ENCODE peak calls at places on chromosomes 16 and 17, in ten cellular contexts. O, F, Q, X, G, M, W, K, T and J are unnamed samples.

GRCh38 chr17:36808181-36808661 is 129.1 kb upstream of the LHX1 start:
- DNase-seq in O (peak; percentile 33), F (peak; percentile 18), Q (no peak), X (no peak), G (peak; percentile 68), M (no peak), W (peak; percentile 36), K (peak; percentile 2), T (no peak), J (no peak)

GRCh38 chr16:48511071-48511540 is 98.9 kb downstream of the N4BP1 start:
- DNase-seq in O (no peak), F (peak; percentile 100), Q (no peak), X (no peak), G (no peak), M (peak; percentile 74), W (no peak), K (peak; percentile 87), T (peak; percentile 61), J (no peak)

GRCh38 chr17:38464723-38465419 is 36.6 kb downstream of the ARHGAP23 start:
- DNase-seq in O (no peak), F (peak; percentile 87), Q (peak; percentile 91), X (peak; percentile 70), G (no peak), M (no peak), W (peak; percentile 49), K (peak; percentile 96), T (peak; percentile 85), J (peak; percentile 86)

GRCh38 chr17:81028506-81028858 is 6.5 kb upstream of the BAIAP2 start:
- DNase-seq in O (no peak), F (no peak), Q (no peak), X (no peak), G (no peak), M (no peak), W (peak; percentile 10), K (no peak), T (no peak), J (no peak)

GRCh38 chr17:76599699-76600460 is 14.2 kb upstream of the ST6GALNAC2 start:
- DNase-seq in O (no peak), F (peak; percentile 92), Q (no peak), X (no peak), G (no peak), M (no peak), W (no peak), K (no peak), T (no peak), J (no peak)

GRCh38 chr16:11848842-11849241 is 2.5 kb downstream of the RSL1D1 start:
- DNase-seq in O (no peak), F (peak; percentile 67), Q (no peak), X (no peak), G (no peak), M (no peak), W (no peak), K (peak; percentile 28), T (no peak), J (no peak)

GRCh38 chr17:56548661-56549060 is 44.8 kb upstream of the NOG start:
- DNase-seq in O (no peak), F (no peak), Q (no peak), X (no peak), G (no peak), M (no peak), W (no peak), K (no peak), T (no peak), J (no peak)

GRCh38 chr17:40326014-40326831 is 17.2 kb downstream of the RARA start:
- DNase-seq in O (no peak), F (no peak), Q (peak; percentile 31), X (no peak), G (no peak), M (no peak), W (peak; percentile 74), K (no peak), T (no peak), J (no peak)

GRCh38 chr16:69417537-69418199 is 6.8 kb upstream of the CYB5B start:
- DNase-seq in O (no peak), F (no peak), Q (no peak), X (no peak), G (no peak), M (no peak), W (no peak), K (peak; percentile 37), T (no peak), J (no peak)

GRCh38 chr16:79757968-79758367 is 157.4 kb upstream of the MAF start:
- DNase-seq in O (no peak), F (no peak), Q (no peak), X (no peak), G (no peak), M (no peak), W (no peak), K (no peak), T (no peak), J (no peak)

GRCh38 chr16:88764913-88765349 is 20.1 kb downstream of the PIEZO1 start:
- DNase-seq in O (no peak), F (peak; percentile 86), Q (no peak), X (no peak), G (peak; percentile 52), M (no peak), W (peak; percentile 33), K (no peak), T (no peak), J (no peak)

GRCh38 chr16:88764080-88764479 is 20.9 kb downstream of the PIEZO1 start:
- DNase-seq in O (no peak), F (no peak), Q (no peak), X (no peak), G (no peak), M (no peak), W (no peak), K (no peak), T (no peak), J (no peak)

GRCh38 chr16:88762941-88763340 is 22.1 kb downstream of the PIEZO1 start:
- DNase-seq in O (no peak), F (no peak), Q (no peak), X (no peak), G (no peak), M (no peak), W (no peak), K (no peak), T (no peak), J (no peak)

GRCh38 chr16:88762258-88762870 is 22.7 kb downstream of the PIEZO1 start:
- DNase-seq in O (no peak), F (no peak), Q (no peak), X (no peak), G (no peak), M (no peak), W (peak; percentile 35), K (no peak), T (no peak), J (no peak)

GRCh38 chr16:88763502-88764053 is 21.4 kb downstream of the PIEZO1 start:
- DNase-seq in O (no peak), F (no peak), Q (no peak), X (peak; percentile 42), G (peak; percentile 73), M (no peak), W (no peak), K (no peak), T (no peak), J (no peak)
- TF ChIP-seq CTCF in O (peak; percentile 17), F (no peak), Q (no peak), X (no peak), G (no peak), M (no peak), W (no peak), K (no peak), T (no peak), J (no peak)

DNA sequence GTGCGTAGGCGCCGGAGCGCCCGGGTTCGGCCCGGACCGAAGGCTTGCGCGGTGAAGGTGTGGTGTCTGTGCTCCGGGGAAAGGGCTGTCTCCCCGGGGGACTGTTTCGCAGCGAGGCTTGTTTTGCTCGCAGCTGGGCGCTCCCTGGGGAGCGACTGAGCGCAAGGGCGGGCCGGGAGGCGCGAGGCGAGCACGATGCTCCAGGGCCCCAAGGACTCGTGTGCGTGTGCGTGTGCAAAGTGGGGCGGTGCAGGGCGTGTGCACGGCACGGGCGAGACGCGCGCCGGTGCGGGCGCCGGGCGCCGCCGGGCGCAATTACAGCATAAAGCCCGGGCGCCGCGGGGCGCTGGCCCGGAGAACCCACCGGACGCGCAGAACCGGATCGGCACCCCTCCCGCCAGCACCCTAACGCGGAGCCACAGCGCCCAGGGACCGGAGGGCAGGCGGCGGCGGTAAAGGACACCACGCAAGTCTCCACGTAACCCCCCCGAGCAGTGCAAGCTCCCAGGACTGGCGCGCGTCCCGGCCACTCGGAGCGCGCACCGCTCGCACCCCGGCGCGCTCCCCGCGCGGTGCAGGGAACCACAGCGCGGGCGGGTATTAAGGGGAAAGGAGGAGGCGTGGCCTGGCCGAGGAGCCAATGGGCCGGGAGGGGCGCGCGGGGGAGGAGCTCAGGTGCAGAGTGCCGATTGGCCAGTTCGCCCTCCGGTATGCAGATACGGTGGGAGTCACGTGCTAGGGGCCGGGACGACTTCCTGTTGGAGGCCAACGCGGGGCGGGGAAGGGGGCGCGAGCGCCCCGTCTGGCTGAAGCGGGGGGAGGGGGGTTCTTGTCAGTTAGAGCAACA is at the start of gene TNRC6C:
- DNase-seq in O (peak; percentile 98), F (peak; percentile 98), Q (peak; percentile 100), X (peak; percentile 100), G (peak; percentile 100), M (peak; percentile 100), W (peak; percentile 99), K (peak; percentile 99), T (peak; percentile 94), J (peak; percentile 96)
- TF ChIP-seq CTCF in O (no peak), F (no peak), Q (no peak), X (no peak), G (peak; percentile 10), M (peak; percentile 38), W (no peak), K (peak; percentile 10), T (no peak), J (no peak)

GRCh38 chr17:65554568-65555223 is 6.8 kb downstream of the AXIN2 start:
- DNase-seq in O (no peak), F (no peak), Q (peak; percentile 66), X (no peak), G (peak; percentile 49), M (no peak), W (no peak), K (peak; percentile 75), T (no peak), J (no peak)
- TF ChIP-seq CTCF in O (peak; percentile 17), F (no peak), Q (no peak), X (no peak), G (peak; percentile 23), M (peak; percentile 7), W (no peak), K (peak; percentile 48), T (peak; percentile 39), J (peak; percentile 7)

DNA sequence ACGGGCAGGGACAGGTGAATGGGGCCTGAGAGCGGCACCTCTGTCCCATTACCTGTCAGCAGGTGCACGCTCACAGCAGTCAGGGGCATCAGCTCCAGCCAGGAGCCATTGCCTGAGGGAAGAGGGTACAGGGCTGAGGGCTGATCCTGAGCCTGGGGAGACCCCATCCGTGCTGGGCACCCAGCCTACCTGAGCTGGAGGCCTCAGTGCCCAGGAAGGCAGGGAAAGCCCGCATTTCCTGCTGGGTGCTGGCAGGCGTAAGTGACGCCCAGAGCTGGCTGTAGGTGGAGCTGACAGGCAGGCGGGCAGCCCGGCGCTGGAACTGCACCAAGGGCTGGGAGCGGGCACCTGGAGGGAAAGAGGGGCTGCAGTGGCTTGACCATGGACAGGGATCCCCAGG is 7.4 kb downstream of the FAM171A2 start:
- DNase-seq in O (no peak), F (no peak), Q (no peak), X (peak; percentile 43), G (no peak), M (peak; percentile 87), W (no peak), K (no peak), T (no peak), J (no peak)
- TF ChIP-seq CTCF in O (no peak), F (no peak), Q (no peak), X (no peak), G (no peak), M (no peak), W (no peak), K (no peak), T (no peak), J (no peak)